ENCODE peak calls at places on chromosome 6, in six cellular contexts. I is HL-60, N is RWPE1, P is psoas muscle, J is tibial artery, X is endothelial cell. S is an unnamed sample.

GRCh38 chr6:85892346-85892745 is 249.7 kb upstream of the SYNCRIP start:
- DNase-seq in N (no peak), J (no peak), I (no peak), P (no peak), X (no peak), S (no peak)

GRCh38 chr6:73394577-73395354 is at the start of gene DDX43:
- DNase-seq in X (no peak), P (peak), N (peak), I (peak), J (peak), S (no peak)

GRCh38 chr6:136604928-136605485 is 54.8 kb upstream of the MAP7 start:
- DNase-seq in J (no peak), P (no peak), N (no peak), X (no peak), I (no peak), S (no peak)

GRCh38 chr6:168095741-168096250 is 16.8 kb upstream of the FRMD1 start:
- DNase-seq in J (no peak), P (peak), I (no peak), X (no peak), N (no peak), S (no peak)

GRCh38 chr6:116465246-116465645 is 4.1 kb downstream of the CALHM6 start:
- DNase-seq in I (peak), J (no peak), X (no peak), P (no peak), N (no peak), S (no peak)

GRCh38 chr6:20711518-20711917 is 177.3 kb downstream of the CDKAL1 start:
- DNase-seq in X (no peak), N (no peak), J (no peak), P (no peak), I (no peak), S (no peak)

GRCh38 chr6:71433441-71433840 is 144.8 kb downstream of the OGFRL1 start:
- DNase-seq in N (no peak), I (no peak), J (no peak), X (no peak), P (no peak), S (no peak)

GRCh38 chr6:12245763-12246720 is 44.1 kb upstream of the EDN1 start:
- DNase-seq in P (no peak), I (no peak), J (no peak), N (no peak), X (no peak), S (no peak)

GRCh38 chr6:169326067-169326799 is 72.6 kb upstream of the THBS2 start:
- DNase-seq in X (peak), P (no peak), I (peak), N (no peak), J (no peak), S (no peak)

GRCh38 chr6:110999634-111000270 is 17.9 kb downstream of the RPF2 start:
- DNase-seq in N (peak), X (no peak), P (no peak), J (no peak), I (no peak), S (no peak)

GRCh38 chr6:137571854-137572253 is 77.7 kb upstream of the OLIG3 start:
- DNase-seq in I (peak), P (no peak), N (peak), J (no peak), X (peak), S (no peak)

DNA sequence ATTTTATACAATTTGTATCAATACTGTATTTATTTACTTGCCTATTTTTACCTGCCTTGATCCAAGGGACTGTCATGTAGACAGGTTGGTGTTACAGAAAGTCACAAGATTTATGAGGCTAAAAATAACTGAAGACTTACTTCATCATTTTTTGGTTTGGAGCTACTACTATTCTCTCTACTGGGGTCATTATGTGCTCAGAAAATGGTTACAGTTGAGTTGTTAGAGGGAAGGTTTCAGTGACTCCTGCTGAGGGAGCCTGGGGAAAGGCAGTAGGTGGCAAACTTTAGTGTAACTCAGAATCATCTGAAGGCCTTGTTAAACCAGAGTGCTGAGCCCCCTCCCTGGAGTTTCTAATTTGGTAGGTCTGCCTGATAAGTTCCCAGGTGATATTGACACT is 118.8 kb downstream of the TINAG start:
- DNase-seq in I (no peak), P (no peak), N (no peak), X (no peak), J (no peak), S (no peak)
- TF ChIP-seq CTCF in I (no peak), P (no peak), N (no peak), X (no peak), J (no peak), S (no peak)

DNA sequence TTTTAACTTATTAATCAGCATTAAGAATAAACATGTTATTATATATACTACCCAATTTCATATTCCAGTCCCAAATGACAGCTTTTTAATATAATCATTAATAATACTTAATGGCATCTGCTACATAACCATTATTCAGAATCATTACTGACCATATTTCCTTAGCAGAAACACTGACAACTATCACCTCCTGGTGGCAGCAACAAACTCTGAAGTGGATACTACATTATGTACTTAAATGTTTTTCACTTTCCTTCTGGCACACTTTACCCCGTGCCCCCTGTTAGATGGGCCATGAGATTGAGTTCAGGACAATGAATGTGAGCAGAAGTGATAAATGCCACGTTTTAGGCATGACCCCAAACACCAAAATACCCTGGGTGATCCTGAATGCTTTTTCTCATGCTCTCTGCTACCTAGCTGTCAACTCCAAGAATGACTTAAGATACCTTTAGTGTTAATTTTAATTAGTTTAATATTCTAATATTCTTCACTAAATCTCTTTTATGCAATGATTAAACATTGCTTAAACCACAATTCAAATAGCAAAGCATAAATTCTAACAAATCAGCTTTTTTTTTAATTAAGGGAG is 77.1 kb downstream of the LMBRD1 start:
- DNase-seq in I (no peak), N (peak), J (no peak), P (no peak), X (no peak), S (no peak)
- TF ChIP-seq CTCF in I (no peak), N (no peak), J (no peak), P (peak), X (peak), S (peak)

GRCh38 chr6:5260111-5260620 is 584 bp downstream of the LYRM4 start:
- DNase-seq in I (peak), X (peak), P (no peak), J (peak), N (peak), S (no peak)

GRCh38 chr6:5257400-5257799 is 3.4 kb downstream of the LYRM4 start:
- DNase-seq in P (no peak), N (no peak), J (no peak), X (no peak), I (no peak), S (no peak)

GRCh38 chr6:5261545-5262109 is 314 bp downstream of the FARS2 start:
- DNase-seq in J (no peak), N (no peak), X (no peak), I (no peak), P (no peak), S (no peak)

GRCh38 chr6:5259428-5259827 is 1.3 kb downstream of the LYRM4 start:
- DNase-seq in I (no peak), N (no peak), J (no peak), P (no peak), X (no peak), S (no peak)

DNA sequence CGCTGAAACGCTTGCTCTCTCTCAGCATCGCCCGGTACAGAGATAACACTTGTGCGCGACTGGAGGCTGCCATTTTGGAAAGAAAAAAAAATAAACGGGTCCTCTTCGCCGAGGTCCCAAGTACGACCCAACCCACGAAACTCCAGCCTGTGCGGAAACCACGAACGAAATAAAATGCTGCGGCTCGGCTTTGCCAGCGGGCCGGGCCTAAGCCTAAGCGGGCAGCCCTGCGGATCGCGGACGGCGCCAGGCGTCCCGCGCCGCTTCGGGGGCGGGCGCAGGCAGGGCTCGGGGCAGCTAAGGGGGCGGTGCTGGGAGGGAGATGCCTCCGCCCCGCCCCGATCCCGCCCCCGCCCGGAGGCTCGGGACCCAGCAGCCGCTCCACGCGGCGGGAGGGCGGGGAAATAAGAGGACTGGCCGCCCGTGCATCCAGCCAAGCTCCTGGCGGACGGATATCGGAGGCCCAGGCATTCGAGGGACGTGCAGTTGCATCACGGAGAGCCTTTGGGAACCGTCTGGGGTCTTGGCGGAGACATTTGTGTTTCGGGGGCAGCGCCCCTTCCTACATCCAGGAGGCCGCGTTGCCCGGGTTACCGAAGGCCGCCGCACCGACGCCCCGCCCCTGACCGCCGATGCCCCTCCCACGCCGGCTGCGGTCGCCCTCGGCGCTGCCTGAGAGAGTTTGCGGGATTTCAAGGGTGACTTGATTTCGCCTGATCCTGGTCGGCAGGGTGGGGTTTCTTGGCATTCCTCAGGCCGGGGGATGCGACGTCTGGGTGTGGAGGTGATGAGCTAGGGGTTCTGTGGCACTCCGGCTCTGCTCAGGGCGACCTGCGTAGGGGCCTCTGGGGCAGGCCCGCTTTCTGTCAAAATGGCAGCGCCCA is at the start of the genes FARS2 and LYRM4:
- DNase-seq in P (peak), N (peak), J (peak), I (peak), X (peak), S (no peak)
- TF ChIP-seq CTCF in P (no peak), N (no peak), J (peak), I (no peak), X (no peak), S (peak)

DNA sequence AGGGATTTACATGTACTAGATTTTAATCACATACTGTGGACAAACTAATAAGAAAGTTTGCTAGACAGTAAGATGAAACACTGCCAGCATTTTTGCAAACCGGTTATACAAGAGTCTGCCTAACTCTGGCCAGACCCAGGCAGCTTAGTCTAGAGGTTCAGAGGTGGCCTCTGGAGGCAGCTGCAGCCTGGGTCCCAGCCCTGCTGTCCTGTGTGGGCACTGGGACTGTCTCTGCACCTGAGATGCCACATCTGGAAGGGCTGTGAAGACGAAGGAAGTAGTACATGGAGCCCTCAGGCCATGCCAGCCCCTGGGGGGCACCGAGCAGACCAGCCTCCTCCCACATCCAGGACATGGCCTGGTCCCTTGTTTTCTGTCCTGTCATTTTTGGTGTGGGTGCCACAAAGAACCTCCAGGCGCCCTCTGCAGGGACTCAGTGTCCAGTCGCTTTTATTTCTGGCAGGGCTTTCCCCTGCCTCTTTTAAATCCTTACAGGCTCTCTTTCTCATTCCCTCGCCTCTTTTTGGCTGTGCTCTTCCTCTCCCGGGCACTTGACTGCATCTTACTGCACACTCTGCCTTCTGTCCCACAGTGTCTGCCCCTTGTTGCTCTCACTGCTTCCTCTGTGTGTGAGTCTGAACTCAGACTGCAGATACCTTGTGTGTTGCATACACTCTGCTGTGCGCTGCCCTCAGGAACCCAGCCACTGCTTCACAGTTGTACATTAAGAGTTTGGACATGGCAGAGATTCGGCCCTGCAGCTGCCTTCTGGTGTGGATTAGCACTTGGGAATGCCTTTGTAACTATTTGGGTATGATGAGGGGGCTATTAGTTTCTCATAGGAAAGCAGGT is 216.7 kb downstream of the ZDHHC14 start:
- DNase-seq in X (peak), N (peak), P (peak), J (peak), I (peak), S (no peak)
- TF ChIP-seq CTCF in X (peak), N (peak), P (peak), J (peak), I (peak), S (peak)

GRCh38 chr6:159416891-159417540 is 247.8 kb downstream of the FNDC1 start:
- DNase-seq in I (no peak), P (no peak), X (no peak), N (no peak), J (no peak), S (no peak)

GRCh38 chr6:159415540-159415939 is 246.3 kb downstream of the FNDC1 start:
- DNase-seq in I (no peak), X (no peak), J (no peak), P (no peak), N (no peak), S (no peak)

DNA sequence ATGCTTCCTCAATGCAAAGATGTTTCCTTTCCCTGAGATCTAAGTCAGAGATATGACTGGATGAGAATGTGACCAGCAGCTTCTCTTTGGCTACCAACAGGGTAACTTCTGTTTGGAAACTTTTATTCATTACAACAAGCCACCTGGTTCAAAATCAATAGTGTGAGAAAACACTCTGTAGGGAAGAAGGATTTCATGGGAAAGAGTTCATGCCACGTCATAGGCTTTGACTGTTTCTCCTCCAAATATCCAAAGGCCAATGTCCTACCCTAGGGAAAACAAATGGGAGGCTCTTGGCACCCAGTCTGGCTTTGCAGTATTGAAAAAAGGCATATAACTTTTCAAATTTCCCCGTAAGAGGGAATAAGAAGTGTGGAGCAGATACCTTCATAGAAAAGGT is 245.5 kb downstream of the FNDC1 start:
- DNase-seq in X (no peak), N (no peak), I (no peak), P (no peak), J (no peak), S (no peak)
- TF ChIP-seq CTCF in X (no peak), N (no peak), I (no peak), P (no peak), J (no peak), S (no peak)

DNA sequence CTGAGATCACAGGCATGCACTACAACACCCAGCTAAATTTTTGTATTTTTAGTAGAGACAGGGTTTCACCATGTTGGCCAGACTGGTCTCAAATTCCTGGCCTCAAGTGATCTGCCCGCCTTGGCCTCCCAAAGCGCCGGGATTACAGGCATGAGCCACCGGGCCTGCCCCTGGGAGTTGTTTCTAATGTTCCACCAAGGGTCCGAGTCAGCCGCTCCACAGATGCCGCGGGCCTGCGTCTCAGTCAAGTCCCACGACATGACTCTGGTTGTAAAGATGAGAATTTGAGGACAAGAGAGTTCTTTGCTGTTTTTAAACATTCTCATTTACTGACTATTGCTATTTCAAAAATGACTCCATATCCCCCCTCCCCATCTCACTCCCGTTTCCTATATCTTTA is 30.8 kb downstream of the BNIP5 start:
- DNase-seq in J (no peak), X (no peak), N (no peak), P (no peak), I (no peak), S (no peak)
- TF ChIP-seq CTCF in J (no peak), X (no peak), N (no peak), P (no peak), I (no peak), S (no peak)

GRCh38 chr6:131262060-131262459 is 126.8 kb downstream of the AKAP7 start:
- DNase-seq in J (no peak), X (no peak), I (no peak), N (no peak), P (no peak), S (no peak)
- TF ChIP-seq CTCF in J (no peak), X (no peak), I (no peak), N (no peak), P (no peak), S (no peak)

GRCh38 chr6:18302561-18303439 is 38.5 kb upstream of the DEK start:
- DNase-seq in P (no peak), N (no peak), X (no peak), J (no peak), I (no peak), S (no peak)
- TF ChIP-seq CTCF in P (peak), N (no peak), X (no peak), J (no peak), I (no peak), S (peak)

S was measured in AG04449.